ENCODE peak calls at places on chromosomes 13 and 19, in four cellular contexts. K is IMR-90, Y is H9, A is H1. P is an unnamed sample.

GRCh38 chr13:108176685-108177274 is 38.6 kb downstream of the LIG4 start:
- DNase-seq in Y (no peak), K (peak; percentile 22), A (no peak), P (peak; percentile 57)

GRCh38 chr19:34244611-34245299 is 9.6 kb upstream of the GARRE1 start:
- DNase-seq in A (no peak), K (peak; percentile 38), Y (no peak), P (no peak)

GRCh38 chr19:7541481-7541824 is 5.9 kb downstream of the PNPLA6 start:
- DNase-seq in Y (no peak), K (no peak), A (no peak), P (no peak)

GRCh38 chr13:108322206-108322824 is 52.8 kb downstream of the TNFSF13B start:
- DNase-seq in A (no peak), K (peak; percentile 52), Y (no peak), P (peak; percentile 23)

GRCh38 chr19:12723383-12723642 is 419 bp downstream of the TNPO2 start:
- DNase-seq in A (no peak), Y (no peak), K (peak; percentile 12), P (no peak)

GRCh38 chr13:23583491-23583890 is 13.3 kb downstream of the TNFRSF19 start:
- DNase-seq in Y (no peak), A (no peak), K (no peak), P (no peak)

GRCh38 chr19:5990289-5990797 is 12.4 kb upstream of the RANBP3 start:
- DNase-seq in K (no peak), Y (peak; percentile 84), A (no peak), P (peak; percentile 55)

GRCh38 chr19:51976852-51977251 is 9.8 kb downstream of the ZNF350 start:
- DNase-seq in K (no peak), A (no peak), Y (no peak), P (no peak)

GRCh38 chr13:100650321-100650720 is 24.3 kb downstream of the TMTC4 start:
- DNase-seq in K (no peak), A (no peak), Y (no peak), P (no peak)

GRCh38 chr13:27909378-27909777 is 10.4 kb upstream of the PDX1 start:
- DNase-seq in A (no peak), K (no peak), Y (no peak), P (no peak)

GRCh38 chr13:25085125-25085742 is 10.7 kb upstream of the PABPC3 start:
- DNase-seq in A (no peak), K (peak; percentile 26), Y (peak; percentile 54), P (peak; percentile 70)

GRCh38 chr13:79581870-79582315 is 100.9 kb downstream of the NDFIP2 start:
- DNase-seq in K (peak; percentile 3), A (no peak), Y (peak; percentile 38), P (peak; percentile 32)

GRCh38 chr19:19744641-19745040 is 11.7 kb upstream of the ZNF14 start:
- DNase-seq in A (no peak), K (no peak), Y (no peak), P (no peak)

GRCh38 chr13:104987621-104988020 is 1547.8 kb downstream of the EFNB2 start:
- DNase-seq in Y (no peak), K (no peak), A (no peak), P (no peak)

GRCh38 chr13:82817133-82817532 is 1065.1 kb downstream of the SLITRK1 start:
- DNase-seq in K (no peak), A (no peak), Y (no peak), P (no peak)

GRCh38 chr13:59250276-59250990 is 913.3 kb downstream of the DIAPH3 start:
- DNase-seq in A (no peak), Y (no peak), K (no peak), P (no peak)

GRCh38 chr19:12913011-12913561 is 6.0 kb downstream of the SYCE2 start:
- DNase-seq in A (no peak), K (peak; percentile 42), Y (peak; percentile 71), P (peak; percentile 72)

GRCh38 chr19:49366110-49366509 is 2.4 kb downstream of the DKKL1 start:
- DNase-seq in K (no peak), Y (no peak), A (no peak), P (no peak)

GRCh38 chr19:34707661-34708060 is 26.4 kb upstream of the ZNF181 start:
- DNase-seq in Y (no peak), K (no peak), A (no peak), P (no peak)

GRCh38 chr19:50908311-50908710 is 2.9 kb downstream of the KLK4 start:
- DNase-seq in K (no peak), A (no peak), Y (no peak), P (no peak)

GRCh38 chr13:103356226-103356864 is 290.1 kb upstream of the SLC10A2 start:
- DNase-seq in K (no peak), Y (no peak), A (no peak), P (peak; percentile 52)

GRCh38 chr13:28865312-28865711 is 45.2 kb downstream of the MTUS2 start:
- DNase-seq in Y (no peak), A (no peak), K (no peak), P (no peak)

GRCh38 chr19:1941146-1942077 is at the start of gene CSNK1G2:
- DNase-seq in Y (no peak), A (no peak), K (no peak), P (no peak)

GRCh38 chr13:65855276-65855675 is 1374.9 kb downstream of the PCDH9 start:
- DNase-seq in K (peak; percentile 41), Y (no peak), A (no peak), P (peak; percentile 45)

GRCh38 chr19:9941646-9942045 is 5.3 kb upstream of the OLFM2 start:
- DNase-seq in Y (no peak), A (no peak), K (no peak), P (no peak)

GRCh38 chr13:103895835-103896520 is 829.8 kb upstream of the SLC10A2 start:
- DNase-seq in A (no peak), K (no peak), Y (no peak), P (no peak)

GRCh38 chr19:40006273-40006691 is 9.4 kb downstream of the ZNF546 start:
- DNase-seq in Y (no peak), K (peak; percentile 95), A (no peak), P (no peak)

GRCh38 chr19:7870571-7871279 is 3.5 kb downstream of the PRR36 start:
- DNase-seq in K (no peak), A (peak; percentile 82), Y (peak; percentile 98), P (peak; percentile 81)

GRCh38 chr13:32164622-32165268 is 133.2 kb downstream of the FRY start:
- DNase-seq in Y (peak; percentile 71), K (peak; percentile 66), A (peak; percentile 10), P (peak; percentile 91)

GRCh38 chr19:18416778-18417249 is 2.4 kb upstream of the SSBP4 start:
- DNase-seq in Y (peak; percentile 87), A (no peak), K (peak; percentile 78), P (peak; percentile 96)

GRCh38 chr19:56507446-56508281 is at the start of gene ZNF471:
- DNase-seq in Y (peak; percentile 94), A (peak; percentile 93), K (peak; percentile 98), P (peak; percentile 99)

GRCh38 chr19:56504581-56504980 is 3.1 kb upstream of the ZNF471 start:
- DNase-seq in A (no peak), Y (no peak), K (peak; percentile 68), P (no peak)

DNA sequence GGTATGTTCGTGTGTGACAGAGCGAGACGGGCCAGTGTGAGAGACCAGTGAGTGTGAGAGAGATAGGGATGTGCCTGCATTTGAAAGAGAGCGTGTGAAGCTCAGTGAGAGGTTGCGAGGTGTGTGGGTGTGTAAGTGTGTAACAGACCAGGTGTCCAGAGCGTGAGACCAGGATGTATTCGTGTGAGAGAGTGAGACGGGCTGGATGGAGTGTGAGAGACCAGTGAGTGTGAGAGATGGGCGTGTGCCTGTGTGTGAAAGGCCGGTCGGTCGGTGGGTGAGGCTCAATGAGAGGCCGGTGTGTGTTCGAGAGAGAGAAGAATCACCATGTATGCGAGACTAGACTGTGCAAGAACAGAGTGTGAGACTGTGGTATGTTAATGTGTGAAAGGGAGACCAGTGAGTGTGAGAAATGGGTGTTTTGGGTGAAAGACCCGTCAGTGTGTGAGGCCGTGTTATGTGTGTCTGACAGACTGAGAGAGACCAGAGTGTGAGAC is 675 bp downstream of the ZNF471 start:
- DNase-seq in Y (no peak), A (no peak), K (no peak), P (no peak)
- H3K56ac ChIP-seq in Y (peak overlapping the region; percentile 37), A (peak overlapping the region; percentile 32), K (peak overlapping the region; percentile 84), P (peak overlapping the region; percentile 97)

DNA sequence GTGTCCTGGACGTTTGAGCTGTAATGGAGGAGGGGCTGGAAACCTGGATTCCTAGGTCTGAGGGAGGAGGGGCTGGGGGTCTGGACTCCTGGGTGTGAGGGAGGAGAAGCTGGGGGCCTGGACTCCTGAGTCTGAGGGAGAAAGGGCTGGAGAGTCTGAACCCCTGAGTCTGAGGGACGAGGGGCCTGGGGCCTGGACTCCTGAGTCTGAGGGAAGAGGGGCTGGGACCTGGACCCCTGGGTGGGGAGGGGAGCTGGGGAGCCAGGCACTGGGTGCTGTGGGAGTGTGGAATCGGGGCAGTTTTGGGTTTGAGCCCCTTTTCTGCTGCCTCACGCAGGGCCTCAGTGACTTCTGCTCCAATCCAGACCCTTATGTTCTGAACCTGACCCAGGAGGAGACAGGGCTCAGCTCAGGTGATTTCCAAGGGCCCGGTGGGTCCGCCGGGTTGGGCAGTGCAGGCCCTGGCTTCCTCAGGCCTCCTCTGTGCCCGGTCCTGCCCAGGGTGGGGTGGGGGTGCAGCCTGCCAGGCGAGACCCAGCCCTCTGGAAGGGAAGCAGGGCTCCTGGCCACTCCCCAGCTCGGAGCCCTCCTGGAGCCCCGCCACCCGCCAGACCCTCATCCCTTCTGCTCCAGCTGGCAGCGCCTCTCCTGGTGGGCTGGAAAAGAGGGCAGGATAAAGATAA is 14.4 kb downstream of the TTYH1 start:
- DNase-seq in K (no peak), A (no peak), Y (no peak), P (no peak)
- H3K9ac ChIP-seq in K (no peak overlapping the region), A (no peak overlapping the region), Y (no peak overlapping the region), P (no peak overlapping the region)

DNA sequence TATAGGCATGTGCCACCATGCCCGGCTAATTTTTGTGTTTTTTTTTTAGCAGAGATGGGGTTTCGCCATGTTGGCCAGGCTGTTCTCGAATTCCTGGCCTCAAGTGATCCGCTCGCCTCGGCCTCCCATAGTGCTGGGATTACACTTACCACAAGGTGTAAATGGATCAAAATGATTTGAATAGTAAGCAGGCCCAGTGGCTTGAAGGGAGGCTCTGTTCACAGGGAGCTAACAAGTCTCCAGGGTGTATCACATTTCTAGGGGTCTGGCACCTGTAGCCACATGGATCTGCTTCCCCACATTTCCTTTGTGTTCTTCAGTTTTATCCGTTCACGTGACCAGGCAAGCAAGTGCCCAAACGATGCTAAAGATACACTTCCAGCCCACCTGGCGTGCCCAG is 13.5 kb upstream of the CNFN start:
- DNase-seq in A (no peak), Y (no peak), K (no peak), P (peak; percentile 73)
- H3K56ac ChIP-seq in A (no peak overlapping the region), Y (no peak overlapping the region), K (no peak overlapping the region), P (no peak overlapping the region)

GRCh38 chr13:99125335-99125915 is 75.2 kb upstream of the UBAC2 start:
- DNase-seq in K (no peak), Y (no peak), A (no peak), P (no peak)
- H3K9ac ChIP-seq in K (no peak overlapping the region), Y (no peak overlapping the region), A (no peak overlapping the region), P (no peak overlapping the region)

P was measured in mesendoderm.